ENCODE peak calls at places on chromosomes 13 and 19, in nine cellular contexts. R, C, B, G, W, J, K, S and P are unnamed samples.

GRCh38 chr13:99895428-99895998 is 76.1 kb downstream of the ZIC5 start:
- DNase-seq in S (no peak), G (peak; percentile 45), B (no peak), W (no peak), K (no peak), J (no peak), C (peak; percentile 49), R (peak; percentile 5), P (no peak)

GRCh38 chr13:58455094-58455493 is 823.5 kb downstream of the PCDH17 start:
- DNase-seq in B (no peak), G (no peak), W (no peak), R (no peak), C (no peak), S (no peak), J (no peak), K (no peak), P (no peak)

GRCh38 chr13:87536499-87536898 is 134.7 kb upstream of the SLITRK5 start:
- DNase-seq in K (peak; percentile 0), C (no peak), W (no peak), S (no peak), R (no peak), G (no peak), B (no peak), J (no peak), P (no peak)

GRCh38 chr13:75165543-75166230 is 316.3 kb downstream of the TBC1D4 start:
- DNase-seq in R (no peak), K (no peak), S (no peak), W (no peak), G (no peak), C (no peak), J (no peak), B (no peak), P (no peak)

GRCh38 chr13:114064516-114065140 is 67.8 kb downstream of the RASA3 start:
- DNase-seq in B (no peak), J (no peak), G (peak; percentile 50), W (peak; percentile 28), K (peak; percentile 60), R (peak; percentile 60), C (no peak), S (no peak), P (peak; percentile 15)

GRCh38 chr13:80116107-80116506 is 224.8 kb downstream of the SPRY2 start:
- DNase-seq in B (no peak), W (no peak), R (peak; percentile 54), S (no peak), J (no peak), G (no peak), C (no peak), K (peak; percentile 76), P (peak; percentile 60)

GRCh38 chr13:111359930-111360329 is 39.5 kb downstream of the TEX29 start:
- DNase-seq in C (no peak), W (no peak), J (no peak), B (no peak), S (no peak), K (no peak), R (no peak), G (no peak), P (no peak)

GRCh38 chr19:41554902-41555301 is 21.1 kb upstream of the CEACAM21 start:
- DNase-seq in R (no peak), K (no peak), C (no peak), B (no peak), G (no peak), J (no peak), W (no peak), S (no peak), P (no peak)

GRCh38 chr13:51583469-51583874 is 790 bp upstream of the WDFY2 start:
- DNase-seq in S (no peak), B (no peak), R (no peak), K (no peak), G (no peak), C (no peak), W (no peak), J (no peak), P (no peak)

GRCh38 chr19:2047076-2047448 is 4.0 kb downstream of the MKNK2 start:
- DNase-seq in W (no peak), J (no peak), B (no peak), G (no peak), C (no peak), S (no peak), K (no peak), R (no peak), P (no peak)

GRCh38 chr19:3179739-3180293 is 1.2 kb downstream of the S1PR4 start:
- DNase-seq in K (no peak), C (no peak), G (peak; percentile 64), W (no peak), B (no peak), R (no peak), J (no peak), S (no peak), P (no peak)

GRCh38 chr19:7943444-7944176 is at the start of gene TIMM44:
- DNase-seq in C (peak; percentile 100), W (peak; percentile 99), J (peak; percentile 99), K (peak; percentile 100), S (peak; percentile 98), B (peak; percentile 99), G (peak; percentile 100), R (peak; percentile 100), P (peak; percentile 98)

GRCh38 chr19:7940841-7941240 is 2.6 kb downstream of the TIMM44 start:
- DNase-seq in S (no peak), K (no peak), G (peak; percentile 54), C (no peak), J (no peak), R (no peak), B (no peak), W (no peak), P (no peak)

GRCh38 chr19:7942981-7943443 is 454 bp downstream of the TIMM44 start:
- DNase-seq in K (no peak), C (no peak), S (no peak), B (no peak), J (no peak), R (peak; percentile 13), W (no peak), G (no peak), P (no peak)

GRCh38 chr19:7944177-7944761 is 803 bp upstream of the TIMM44 start:
- DNase-seq in K (peak; percentile 96), W (peak; percentile 86), R (peak; percentile 97), J (peak; percentile 81), S (peak; percentile 80), G (peak; percentile 83), B (peak; percentile 85), C (peak; percentile 94), P (peak; percentile 76)

DNA sequence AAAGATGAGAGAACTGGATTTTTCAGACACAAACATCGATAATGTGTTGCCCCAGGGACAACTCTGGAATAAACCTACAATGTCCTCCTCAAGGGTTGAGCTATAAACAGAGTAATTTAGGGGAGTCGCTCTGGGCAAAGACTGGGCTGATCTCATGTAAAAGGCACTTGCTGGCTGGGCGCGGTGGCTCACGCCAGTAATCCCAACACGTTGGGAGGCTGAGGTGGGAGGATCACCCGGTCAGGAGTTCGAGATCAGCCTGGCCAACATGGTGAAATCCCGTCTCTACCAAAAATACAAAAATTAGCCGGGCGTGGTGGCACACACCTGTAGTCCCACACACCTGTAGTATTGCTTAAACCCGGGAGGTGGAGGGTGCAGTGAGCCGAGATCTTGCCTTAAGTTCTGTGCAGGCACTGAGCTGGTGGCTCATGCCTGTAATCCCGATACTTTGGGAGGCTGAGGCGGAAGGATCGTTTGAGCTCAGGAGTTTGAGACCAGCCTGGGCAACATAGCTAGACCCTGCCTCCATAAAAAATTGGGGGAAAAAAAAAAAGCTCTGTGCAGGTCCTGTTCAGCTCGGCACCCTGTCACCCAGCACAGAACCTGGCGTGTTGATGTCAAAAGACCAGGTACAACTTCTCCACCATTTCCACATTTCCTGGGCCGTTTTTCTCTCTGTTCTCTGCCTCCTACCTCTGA is 1.4 kb downstream of the TIMM44 start:
- DNase-seq in J (no peak), W (no peak), S (no peak), G (peak; percentile 33), K (no peak), R (no peak), B (no peak), C (no peak), P (no peak)
- H3K4me3 ChIP-seq in J (no peak overlapping the region), W (peak overlapping the region; percentile 75), S (no peak overlapping the region), G (peak overlapping the region; percentile 99), K (no peak overlapping the region), R (no peak overlapping the region), B (peak overlapping the region; percentile 96), C (peak overlapping the region; percentile 99), P (peak overlapping the region; percentile 96)

DNA sequence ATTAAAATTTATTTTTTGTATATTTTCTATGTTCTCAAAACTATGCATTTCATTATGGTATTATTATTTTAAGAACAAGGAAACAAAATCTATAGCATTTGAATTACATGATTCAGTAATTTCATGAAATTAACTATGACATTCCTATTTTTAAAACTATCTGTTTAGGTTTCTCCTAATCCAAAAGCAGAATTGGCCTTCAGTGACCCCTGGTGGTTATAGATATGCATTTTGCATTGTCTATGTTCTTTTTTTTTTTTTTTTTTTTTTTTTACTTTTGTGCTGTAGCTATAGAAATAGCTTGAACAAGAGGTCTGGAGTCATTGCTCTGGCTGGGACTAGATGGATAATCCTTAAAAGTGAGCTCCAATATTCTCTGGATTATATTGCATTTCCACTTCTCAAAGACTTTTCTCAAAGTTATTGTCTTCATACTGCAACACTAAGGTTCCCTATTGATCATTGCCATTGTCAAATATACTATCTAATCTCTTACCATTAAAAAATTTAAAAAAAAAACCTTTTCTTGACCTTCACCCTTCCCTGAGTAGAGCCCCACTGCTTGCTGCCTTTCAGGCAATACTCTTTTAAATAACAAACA is 15.9 kb upstream of the DNAJC3 start:
- DNase-seq in W (no peak), K (peak; percentile 71), S (no peak), R (peak; percentile 68), J (no peak), C (peak; percentile 74), G (no peak), B (peak; percentile 28), P (no peak)
- TF ChIP-seq CTCF in W (peak; percentile 69), K (peak; percentile 52), S (peak; percentile 63), R (peak; percentile 61), J (peak; percentile 32), C (peak; percentile 58), G (peak; percentile 44), B (peak; percentile 64), P (peak; percentile 50)

GRCh38 chr19:35143818-35144217 is 763 bp downstream of the FXYD7 start:
- DNase-seq in J (no peak), G (no peak), B (no peak), W (no peak), K (no peak), C (no peak), R (no peak), S (no peak), P (no peak)
- H3K4me3 ChIP-seq in J (no peak overlapping the region), G (no peak overlapping the region), B (no peak overlapping the region), W (no peak overlapping the region), K (no peak overlapping the region), C (peak overlapping the region; percentile 89), R (no peak overlapping the region), S (no peak overlapping the region), P (no peak overlapping the region)

GRCh38 chr19:35618857-35619256 is 6.3 kb downstream of the HAUS5 start:
- DNase-seq in B (no peak), C (peak; percentile 50), S (no peak), K (no peak), R (no peak), G (no peak), J (no peak), W (no peak), P (no peak)
- TF ChIP-seq CTCF in B (peak; percentile 36), C (peak; percentile 77), S (no peak), K (peak; percentile 16), R (no peak), G (no peak), J (no peak), W (no peak), P (peak; percentile 7)